ENCODE peak calls at places on chromosomes 2 and 18, in five cellular contexts. X is HuH-7, V is LoVo, L is MV-4-11, H is ascending aorta. W is an unnamed sample.

GRCh38 chr2:128552806-128553551 is 234.3 kb upstream of the HS6ST1 start:
- DNase-seq in X (no peak), V (no peak), L (no peak), H (no peak), W (no peak)

GRCh38 chr18:76988827-76989646 is 143.5 kb downstream of the MBP start:
- DNase-seq in X (no peak), V (no peak), L (no peak), H (peak), W (no peak)

GRCh38 chr18:28065031-28065792 is 111.7 kb downstream of the CDH2 start:
- DNase-seq in X (no peak), V (peak), L (no peak), H (no peak), W (no peak)

GRCh38 chr2:133940134-133940533 is 313.7 kb upstream of the MGAT5 start:
- DNase-seq in X (no peak), V (no peak), L (no peak), H (no peak), W (no peak)

GRCh38 chr2:8882094-8882493 is 44.7 kb upstream of the KIDINS220 start:
- DNase-seq in X (peak), V (no peak), L (peak), H (no peak), W (no peak)

GRCh38 chr2:231977430-231977829 is 15.9 kb downstream of the DIS3L2 start:
- DNase-seq in X (no peak), V (no peak), L (no peak), H (no peak), W (no peak)

GRCh38 chr2:106579750-106580197 is 92.6 kb downstream of the CD8B2 start:
- DNase-seq in X (no peak), V (no peak), L (no peak), H (no peak), W (no peak)

GRCh38 chr2:102155703-102156515 is 13.4 kb downstream of the IL1R1 start:
- DNase-seq in X (peak), V (no peak), L (peak), H (no peak), W (peak)

GRCh38 chr2:211113294-211114175 is 557.1 kb downstream of the CPS1 start:
- DNase-seq in X (no peak), V (no peak), L (no peak), H (no peak), W (no peak)

GRCh38 chr2:239457586-239458445 is 57.0 kb upstream of the HDAC4 start:
- DNase-seq in X (no peak), V (no peak), L (no peak), H (no peak), W (no peak)

GRCh38 chr2:226477221-226478120 is 322.1 kb downstream of the IRS1 start:
- DNase-seq in X (no peak), V (no peak), L (no peak), H (peak), W (no peak)

GRCh38 chr2:234974501-234975385 is 22.9 kb downstream of the SH3BP4 start:
- DNase-seq in X (no peak), V (no peak), L (no peak), H (no peak), W (no peak)

GRCh38 chr18:50340078-50340477 is 34.8 kb upstream of the SKA1 start:
- DNase-seq in X (no peak), V (no peak), L (no peak), H (no peak), W (no peak)

GRCh38 chr2:232456296-232457120 is 555 bp downstream of the ALPI start:
- DNase-seq in X (no peak), V (no peak), L (no peak), H (peak), W (no peak)